ENCODE peak calls at places on chromosomes 2 and 18, in five cellular contexts. W is T-helper 9 cell, O is AG04450, D is breast epithelium, Q is AG08396. S is an unnamed sample.

GRCh38 chr2:128624425-128624795 is 305.7 kb upstream of the HS6ST1 start:
- DNase-seq in W (no peak), O (no peak), D (no peak), Q (no peak), S (no peak)

GRCh38 chr2:128494640-128495321 is 176.1 kb upstream of the HS6ST1 start:
- DNase-seq in W (no peak), O (no peak), D (no peak), Q (no peak), S (no peak)

GRCh38 chr2:165725421-165725820 is 68.6 kb downstream of the GALNT3 start:
- DNase-seq in W (no peak), O (peak), D (no peak), Q (peak), S (no peak)

GRCh38 chr2:85258194-85258605 is 69.6 kb downstream of the TGOLN2 start:
- DNase-seq in W (no peak), O (no peak), D (no peak), Q (no peak), S (no peak)

GRCh38 chr2:138516030-138516704 is 14.6 kb downstream of the SPOPL start:
- DNase-seq in W (no peak), O (peak), D (no peak), Q (peak), S (no peak)

GRCh38 chr2:84906108-84906899 is 848 bp downstream of the TMSB10 start:
- DNase-seq in W (no peak), O (no peak), D (no peak), Q (no peak), S (peak)

GRCh38 chr18:44143054-44143453 is 537.6 kb upstream of the SETBP1 start:
- DNase-seq in W (no peak), O (no peak), D (no peak), Q (no peak), S (no peak)

GRCh38 chr2:44952143-44952805 is 10.8 kb downstream of the SIX3 start:
- DNase-seq in W (no peak), O (no peak), D (no peak), Q (peak), S (peak)

GRCh38 chr18:12278765-12279682 is 24.9 kb downstream of the CIDEA start:
- DNase-seq in W (no peak), O (peak), D (peak), Q (peak), S (no peak)

GRCh38 chr2:11144724-11145079 is 10.6 kb upstream of the SLC66A3 start:
- DNase-seq in W (no peak), O (no peak), D (no peak), Q (no peak), S (no peak)

GRCh38 chr18:68275616-68276015 is 439.3 kb downstream of the TMX3 start:
- DNase-seq in W (no peak), O (peak), D (no peak), Q (peak), S (no peak)

GRCh38 chr2:29810956-29811355 is 110.4 kb downstream of the ALK start:
- DNase-seq in W (no peak), O (no peak), D (no peak), Q (no peak), S (no peak)

GRCh38 chr2:27591745-27592144 is 8.9 kb downstream of the ZNF512 start:
- DNase-seq in W (no peak), O (no peak), D (no peak), Q (no peak), S (no peak)

GRCh38 chr18:48456838-48457237 is 47.7 kb upstream of the ZBTB7C start:
- DNase-seq in W (no peak), O (no peak), D (no peak), Q (no peak), S (no peak)

S was measured in GM20000.